ENCODE peak calls at places on chromosomes 4 and X, in five cellular contexts. One of them, this sample, is unnamed.

GRCh38 chr4:107825072-107825789 is 499 bp downstream of the SGMS2 start:
- DNase-seq in OCI-LY7: no peak
- DNase-seq in PC-3: peak; percentile 52
- DNase-seq in GM23338: peak; percentile 64
- DNase-seq in HCT116: no peak
- DNase-seq in this sample: peak; percentile 72

GRCh38 chr4:163681208-163681821 is 186.8 kb downstream of the TMA16 start:
- DNase-seq in HCT116: peak; percentile 38
- DNase-seq in OCI-LY7: peak; percentile 89
- DNase-seq in GM23338: peak; percentile 87
- DNase-seq in PC-3: peak; percentile 54
- DNase-seq in this sample: peak; percentile 80

GRCh38 chr4:80385397-80386280 is 50.1 kb downstream of the CFAP299 start:
- DNase-seq in OCI-LY7: no peak
- DNase-seq in HCT116: no peak
- DNase-seq in GM23338: no peak
- DNase-seq in PC-3: no peak
- DNase-seq in this sample: no peak

GRCh38 chr4:8675383-8675782 is 82.8 kb downstream of the CPZ start:
- DNase-seq in HCT116: no peak
- DNase-seq in OCI-LY7: no peak
- DNase-seq in GM23338: peak; percentile 95
- DNase-seq in PC-3: peak; percentile 12
- DNase-seq in this sample: peak; percentile 74

GRCh38 chr4:124743711-124744110 is 31.2 kb upstream of the ANKRD50 start:
- DNase-seq in PC-3: no peak
- DNase-seq in OCI-LY7: no peak
- DNase-seq in HCT116: no peak
- DNase-seq in GM23338: no peak
- DNase-seq in this sample: no peak

GRCh38 chr4:6746721-6747689 is 31.0 kb downstream of the BLOC1S4 start:
- DNase-seq in HCT116: no peak
- DNase-seq in GM23338: no peak
- DNase-seq in OCI-LY7: no peak
- DNase-seq in PC-3: peak; percentile 66
- DNase-seq in this sample: peak; percentile 28

GRCh38 chr4:177339794-177340374 is 30.2 kb downstream of the NEIL3 start:
- DNase-seq in OCI-LY7: peak; percentile 39
- DNase-seq in GM23338: peak; percentile 23
- DNase-seq in PC-3: peak; percentile 31
- DNase-seq in HCT116: peak; percentile 4
- DNase-seq in this sample: peak; percentile 34

GRCh38 chrX:68717196-68717595 is 69.7 kb downstream of the STARD8 start:
- DNase-seq in GM23338: no peak
- DNase-seq in PC-3: no peak
- DNase-seq in OCI-LY7: no peak
- DNase-seq in HCT116: no peak
- DNase-seq in this sample: no peak

GRCh38 chr4:125741825-125742452 is 427.2 kb downstream of the FAT4 start:
- DNase-seq in HCT116: no peak
- DNase-seq in PC-3: peak; percentile 48
- DNase-seq in OCI-LY7: peak; percentile 7
- DNase-seq in GM23338: peak; percentile 51
- DNase-seq in this sample: peak; percentile 17

GRCh38 chr4:54073481-54073880 is 9.1 kb upstream of the CHIC2 start:
- DNase-seq in HCT116: no peak
- DNase-seq in OCI-LY7: no peak
- DNase-seq in PC-3: no peak
- DNase-seq in GM23338: no peak
- DNase-seq in this sample: no peak

GRCh38 chr4:47198791-47199190 is 167.4 kb downstream of the GABRB1 start:
- DNase-seq in GM23338: no peak
- DNase-seq in HCT116: no peak
- DNase-seq in PC-3: no peak
- DNase-seq in OCI-LY7: no peak
- DNase-seq in this sample: no peak

GRCh38 chrX:39133971-39134370 is 332.7 kb downstream of the MID1IP1 start:
- DNase-seq in GM23338: peak; percentile 24
- DNase-seq in HCT116: no peak
- DNase-seq in PC-3: peak; percentile 37
- DNase-seq in OCI-LY7: peak; percentile 24
- DNase-seq in this sample: peak; percentile 15

GRCh38 chrX:41472231-41472815 is 25.2 kb downstream of the NYX start:
- DNase-seq in HCT116: peak; percentile 18
- DNase-seq in PC-3: no peak
- DNase-seq in OCI-LY7: no peak
- DNase-seq in GM23338: no peak
- DNase-seq in this sample: no peak

GRCh38 chr4:74123065-74123728 is 24.2 kb upstream of the CXCL2 start:
- DNase-seq in HCT116: no peak
- DNase-seq in GM23338: no peak
- DNase-seq in PC-3: peak; percentile 25
- DNase-seq in OCI-LY7: no peak
- DNase-seq in this sample: peak; percentile 43

GRCh38 chr4:130266814-130267213 is 1170.9 kb downstream of the C4orf33 start:
- DNase-seq in GM23338: no peak
- DNase-seq in HCT116: no peak
- DNase-seq in PC-3: no peak
- DNase-seq in OCI-LY7: no peak
- DNase-seq in this sample: no peak

GRCh38 chrX:107712231-107713204 is 63.1 kb downstream of the TSC22D3 start:
- DNase-seq in HCT116: no peak
- DNase-seq in OCI-LY7: no peak
- DNase-seq in PC-3: no peak
- DNase-seq in GM23338: no peak
- DNase-seq in this sample: peak; percentile 55

GRCh38 chrX:119041175-119041574 is 31.6 kb upstream of the CT47C1 start:
- DNase-seq in GM23338: no peak
- DNase-seq in OCI-LY7: no peak
- DNase-seq in PC-3: peak; percentile 82
- DNase-seq in HCT116: peak; percentile 32
- DNase-seq in this sample: peak; percentile 72

GRCh38 chr4:7429069-7429416 is 5.7 kb downstream of the PSAPL1 start:
- DNase-seq in PC-3: no peak
- DNase-seq in OCI-LY7: no peak
- DNase-seq in HCT116: no peak
- DNase-seq in GM23338: no peak
- DNase-seq in this sample: no peak

GRCh38 chr4:142414336-142414945 is 431.7 kb downstream of the INPP4B start:
- DNase-seq in HCT116: no peak
- DNase-seq in PC-3: no peak
- DNase-seq in OCI-LY7: no peak
- DNase-seq in GM23338: no peak
- DNase-seq in this sample: no peak

GRCh38 chrX:120372667-120373370 is 10.9 kb downstream of the ATP1B4 start:
- DNase-seq in GM23338: no peak
- DNase-seq in PC-3: no peak
- DNase-seq in OCI-LY7: no peak
- DNase-seq in HCT116: no peak
- DNase-seq in this sample: no peak

GRCh38 chr4:83115000-83115399 is 471 bp upstream of the PLAC8 start:
- DNase-seq in OCI-LY7: no peak
- DNase-seq in GM23338: peak; percentile 6
- DNase-seq in PC-3: peak; percentile 29
- DNase-seq in HCT116: no peak
- DNase-seq in this sample: no peak

GRCh38 chr4:173499568-173500535 is 30.2 kb downstream of the HAND2 start:
- DNase-seq in PC-3: no peak
- DNase-seq in HCT116: no peak
- DNase-seq in GM23338: peak; percentile 91
- DNase-seq in OCI-LY7: no peak
- DNase-seq in this sample: no peak

GRCh38 chr4:83535945-83536648 is at the start of gene GPAT3:
- DNase-seq in HCT116: peak; percentile 75
- DNase-seq in GM23338: peak; percentile 71
- DNase-seq in PC-3: peak; percentile 87
- DNase-seq in OCI-LY7: no peak
- DNase-seq in this sample: peak; percentile 84

GRCh38 chr4:26406346-26406975 is 83.8 kb downstream of the CCKAR start:
- DNase-seq in PC-3: no peak
- DNase-seq in GM23338: peak; percentile 46
- DNase-seq in OCI-LY7: no peak
- DNase-seq in HCT116: no peak
- DNase-seq in this sample: no peak

GRCh38 chr4:38424171-38424871 is 239.7 kb upstream of the KLF3 start:
- DNase-seq in OCI-LY7: no peak
- DNase-seq in PC-3: no peak
- DNase-seq in HCT116: no peak
- DNase-seq in GM23338: peak; percentile 61
- DNase-seq in this sample: peak; percentile 48

GRCh38 chr4:14726441-14727405 is 275.6 kb upstream of the CPEB2 start:
- DNase-seq in OCI-LY7: no peak
- DNase-seq in PC-3: peak; percentile 82
- DNase-seq in HCT116: no peak
- DNase-seq in GM23338: peak; percentile 25
- DNase-seq in this sample: no peak

GRCh38 chr4:142309772-142310171 is 536.3 kb downstream of the INPP4B start:
- DNase-seq in HCT116: no peak
- DNase-seq in PC-3: no peak
- DNase-seq in OCI-LY7: no peak
- DNase-seq in GM23338: no peak
- DNase-seq in this sample: no peak

GRCh38 chr4:147345662-147346061 is 135.2 kb upstream of the EDNRA start:
- DNase-seq in PC-3: no peak
- DNase-seq in OCI-LY7: no peak
- DNase-seq in HCT116: no peak
- DNase-seq in GM23338: no peak
- DNase-seq in this sample: no peak

GRCh38 chr4:6582889-6583504 is 8.0 kb downstream of the MAN2B2 start:
- DNase-seq in PC-3: peak; percentile 35
- DNase-seq in HCT116: peak; percentile 40
- DNase-seq in GM23338: peak; percentile 48
- DNase-seq in OCI-LY7: peak; percentile 57
- DNase-seq in this sample: no peak

GRCh38 chr4:8160233-8160560 is 1.6 kb upstream of the ABLIM2 start:
- DNase-seq in OCI-LY7: no peak
- DNase-seq in PC-3: no peak
- DNase-seq in GM23338: no peak
- DNase-seq in HCT116: no peak
- DNase-seq in this sample: no peak

GRCh38 chr4:147096667-147097604 is 151.3 kb upstream of the TTC29 start:
- DNase-seq in GM23338: peak; percentile 73
- DNase-seq in OCI-LY7: peak; percentile 58
- DNase-seq in HCT116: peak; percentile 32
- DNase-seq in PC-3: peak; percentile 64
- DNase-seq in this sample: peak; percentile 61

GRCh38 chr4:2297606-2298517 is 36.0 kb upstream of the MXD4 start:
- DNase-seq in GM23338: no peak
- DNase-seq in PC-3: no peak
- DNase-seq in HCT116: no peak
- DNase-seq in OCI-LY7: peak; percentile 82
- DNase-seq in this sample: no peak

GRCh38 chr4:26930964-26931363 is 70.3 kb downstream of the STIM2 start:
- DNase-seq in OCI-LY7: no peak
- DNase-seq in GM23338: peak; percentile 13
- DNase-seq in HCT116: no peak
- DNase-seq in PC-3: no peak
- DNase-seq in this sample: no peak

GRCh38 chr4:48011722-48012121 is 4.8 kb downstream of the CNGA1 start:
- DNase-seq in PC-3: no peak
- DNase-seq in OCI-LY7: no peak
- DNase-seq in HCT116: no peak
- DNase-seq in GM23338: peak; percentile 13
- DNase-seq in this sample: no peak

GRCh38 chrX:154398668-154399526 is 720 bp downstream of the RPL10 start:
- DNase-seq in HCT116: no peak
- DNase-seq in GM23338: peak; percentile 61
- DNase-seq in PC-3: peak; percentile 72
- DNase-seq in OCI-LY7: peak; percentile 88
- DNase-seq in this sample: peak; percentile 85

GRCh38 chrX:1222511-1223252 is 10.2 kb upstream of the CRLF2 start:
- DNase-seq in HCT116: no peak
- DNase-seq in OCI-LY7: no peak
- DNase-seq in GM23338: no peak
- DNase-seq in PC-3: peak; percentile 64
- DNase-seq in this sample: no peak

GRCh38 chrX:42664706-42665105 is 113.3 kb downstream of the PPP1R2C start:
- DNase-seq in GM23338: no peak
- DNase-seq in PC-3: no peak
- DNase-seq in OCI-LY7: no peak
- DNase-seq in HCT116: no peak
- DNase-seq in this sample: no peak

GRCh38 chr4:150248181-150248580 is 169.9 kb downstream of the DCLK2 start:
- DNase-seq in HCT116: no peak
- DNase-seq in PC-3: no peak
- DNase-seq in GM23338: no peak
- DNase-seq in OCI-LY7: no peak
- DNase-seq in this sample: no peak

GRCh38 chr4:152909901-152910300 is 26.2 kb upstream of the FHDC1 start:
- DNase-seq in OCI-LY7: no peak
- DNase-seq in HCT116: no peak
- DNase-seq in PC-3: no peak
- DNase-seq in GM23338: no peak
- DNase-seq in this sample: no peak

GRCh38 chr4:152910521-152910920 is 25.6 kb upstream of the FHDC1 start:
- DNase-seq in PC-3: no peak
- DNase-seq in GM23338: no peak
- DNase-seq in OCI-LY7: no peak
- DNase-seq in HCT116: no peak
- DNase-seq in this sample: no peak
- TF ChIP-seq CTCF in PC-3: no peak
- TF ChIP-seq CTCF in GM23338: peak; percentile 24
- TF ChIP-seq CTCF in OCI-LY7: no peak
- TF ChIP-seq CTCF in HCT116: no peak
- TF ChIP-seq CTCF in this sample: no peak

GRCh38 chrX:79082886-79083285 is 61.6 kb upstream of the GPR174 start:
- DNase-seq in GM23338: no peak
- DNase-seq in HCT116: no peak
- DNase-seq in PC-3: no peak
- DNase-seq in OCI-LY7: no peak
- DNase-seq in this sample: no peak
- H3K27ac ChIP-seq in GM23338: no peak overlapping the region
- H3K27ac ChIP-seq in HCT116: no peak overlapping the region
- H3K27ac ChIP-seq in PC-3: no peak overlapping the region
- H3K27ac ChIP-seq in OCI-LY7: no peak overlapping the region
- H3K27ac ChIP-seq in this sample: no peak overlapping the region

GRCh38 chr4:40909363-40909876 is 159.7 kb downstream of the NSUN7 start:
- DNase-seq in HCT116: peak; percentile 90
- DNase-seq in GM23338: no peak
- DNase-seq in OCI-LY7: no peak
- DNase-seq in PC-3: peak; percentile 85
- DNase-seq in this sample: peak; percentile 38
- TF ChIP-seq EZH2phosphoT487 in HCT116: no peak
- TF ChIP-seq EZH2phosphoT487 in GM23338: no peak
- TF ChIP-seq EZH2phosphoT487 in OCI-LY7: no peak
- TF ChIP-seq EZH2phosphoT487 in PC-3: no peak
- TF ChIP-seq EZH2phosphoT487 in this sample: no peak

DNA sequence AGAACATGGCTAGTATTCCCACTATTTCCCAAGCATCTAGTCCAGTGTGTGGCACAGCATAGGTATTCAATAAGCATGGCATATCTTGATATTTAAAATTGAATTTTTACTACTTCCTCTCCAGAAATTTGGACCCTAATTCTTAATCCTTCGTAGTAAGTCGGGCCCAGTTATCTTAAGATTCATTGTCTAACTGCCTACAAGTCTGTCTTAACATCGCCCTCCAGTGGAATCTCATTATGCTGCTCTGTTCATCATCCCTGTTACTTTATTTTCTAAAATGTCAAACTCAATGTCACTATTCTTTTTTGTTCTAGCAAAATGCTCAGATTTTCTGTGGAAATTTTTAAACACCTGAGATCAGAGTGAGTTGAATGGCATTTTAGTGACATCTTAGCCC is 606.2 kb downstream of the KLHL13 start:
- DNase-seq in GM23338: peak; percentile 53
- DNase-seq in HCT116: no peak
- DNase-seq in OCI-LY7: no peak
- DNase-seq in PC-3: no peak
- DNase-seq in this sample: peak; percentile 21
- TF ChIP-seq CTCF in GM23338: peak; percentile 63
- TF ChIP-seq CTCF in HCT116: peak; percentile 13
- TF ChIP-seq CTCF in OCI-LY7: peak; percentile 34
- TF ChIP-seq CTCF in PC-3: no peak
- TF ChIP-seq CTCF in this sample: peak; percentile 50

This sample was measured in hepatocyte.